ENCODE peak calls at places on chromosomes 6 and 20, in four cellular contexts. F is GM10248, P is Calu3, H is A549. E is an unnamed sample.

GRCh38 chr20:45779011-45779915 is 12.4 kb downstream of the WFDC3 start:
- DNase-seq in F (no peak), P (peak; percentile 95), H (peak; percentile 94), E (no peak)

GRCh38 chr6:4906293-4906941 is 97.4 kb downstream of the RPP40 start:
- DNase-seq in F (peak; percentile 43), P (no peak), H (no peak), E (no peak)

GRCh38 chr6:41976794-41977484 is 35.3 kb upstream of the CCND3 start:
- DNase-seq in F (peak; percentile 31), P (peak; percentile 19), H (peak; percentile 73), E (peak; percentile 29)

GRCh38 chr6:170026272-170027110 is 264.4 kb downstream of the DLL1 start:
- DNase-seq in F (no peak), P (peak; percentile 79), H (no peak), E (no peak)

GRCh38 chr6:163346529-163346961 is 68.0 kb upstream of the QKI start:
- DNase-seq in F (no peak), P (no peak), H (no peak), E (no peak)

GRCh38 chr20:20199338-20200160 is 147.2 kb downstream of the CFAP61 start:
- DNase-seq in F (no peak), P (no peak), H (no peak), E (no peak)

GRCh38 chr6:50713226-50713625 is at the start of gene TFAP2D:
- DNase-seq in F (no peak), P (no peak), H (no peak), E (no peak)

GRCh38 chr20:57199656-57200405 is 66.6 kb downstream of the BMP7 start:
- DNase-seq in F (no peak), P (no peak), H (no peak), E (no peak)

GRCh38 chr6:78525961-78526360 is 341.4 kb upstream of the IRAK1BP1 start:
- DNase-seq in F (no peak), P (no peak), H (no peak), E (no peak)

GRCh38 chr6:149450679-149451360 is 34.0 kb downstream of the ZC3H12D start:
- DNase-seq in F (no peak), P (peak; percentile 22), H (no peak), E (no peak)

GRCh38 chr6:48567016-48567415 is 456.0 kb upstream of the PTCHD4 start:
- DNase-seq in F (no peak), P (no peak), H (no peak), E (no peak)

GRCh38 chr20:19658137-19658536 is 99.9 kb upstream of the RIN2 start:
- DNase-seq in F (peak; percentile 49), P (no peak), H (no peak), E (no peak)

GRCh38 chr6:6659600-6660327 is 71.2 kb downstream of the LY86 start:
- DNase-seq in F (peak; percentile 65), P (no peak), H (no peak), E (peak; percentile 66)

GRCh38 chr6:126876446-126876845 is 242.0 kb upstream of the RSPO3 start:
- DNase-seq in F (no peak), P (no peak), H (no peak), E (no peak)

GRCh38 chr20:1569417-1569861 is 11.9 kb upstream of the SIRPD start:
- DNase-seq in F (no peak), P (peak; percentile 48), H (peak; percentile 77), E (no peak)

GRCh38 chr6:91476000-91476399 is 889.1 kb upstream of the MAP3K7 start:
- DNase-seq in F (peak; percentile 8), P (peak; percentile 28), H (peak; percentile 35), E (no peak)

GRCh38 chr20:57493091-57493615 is 31.8 kb downstream of the CTCFL start:
- DNase-seq in F (no peak), P (no peak), H (no peak), E (peak; percentile 62)

DNA sequence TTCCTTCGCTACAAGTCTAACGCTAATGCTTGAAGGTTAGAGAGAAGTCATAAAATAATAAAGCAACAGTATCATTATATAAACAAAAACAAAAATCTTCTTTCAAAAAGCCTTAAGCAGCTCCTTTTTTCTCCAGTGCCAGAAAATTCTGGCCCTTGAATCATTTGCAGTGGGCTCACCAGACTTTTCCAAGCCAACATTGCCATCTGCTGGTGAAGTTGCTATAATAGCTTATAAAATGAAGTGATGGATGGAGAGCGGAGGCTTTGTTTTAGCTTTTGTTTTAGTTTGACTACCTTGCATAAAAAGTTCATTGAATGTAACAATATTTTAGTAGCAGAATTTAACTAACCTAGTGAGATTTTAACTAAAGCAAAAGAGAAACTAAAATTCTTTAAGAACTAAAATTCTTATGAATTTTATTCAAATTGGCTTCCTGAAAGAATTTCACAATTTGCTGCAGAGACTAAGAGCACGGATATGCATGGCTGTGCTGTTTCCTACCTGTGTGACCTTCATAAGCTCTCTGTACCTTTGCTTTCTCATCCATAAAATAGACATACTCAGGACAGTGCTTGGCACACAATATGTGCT is 44.8 kb upstream of the SLC2A12 start:
- DNase-seq in F (peak; percentile 62), P (peak; percentile 74), H (peak; percentile 58), E (peak; percentile 70)
- TF ChIP-seq CTCF in F (peak; percentile 55), P (peak; percentile 73), H (peak; percentile 72), E (peak; percentile 93)

DNA sequence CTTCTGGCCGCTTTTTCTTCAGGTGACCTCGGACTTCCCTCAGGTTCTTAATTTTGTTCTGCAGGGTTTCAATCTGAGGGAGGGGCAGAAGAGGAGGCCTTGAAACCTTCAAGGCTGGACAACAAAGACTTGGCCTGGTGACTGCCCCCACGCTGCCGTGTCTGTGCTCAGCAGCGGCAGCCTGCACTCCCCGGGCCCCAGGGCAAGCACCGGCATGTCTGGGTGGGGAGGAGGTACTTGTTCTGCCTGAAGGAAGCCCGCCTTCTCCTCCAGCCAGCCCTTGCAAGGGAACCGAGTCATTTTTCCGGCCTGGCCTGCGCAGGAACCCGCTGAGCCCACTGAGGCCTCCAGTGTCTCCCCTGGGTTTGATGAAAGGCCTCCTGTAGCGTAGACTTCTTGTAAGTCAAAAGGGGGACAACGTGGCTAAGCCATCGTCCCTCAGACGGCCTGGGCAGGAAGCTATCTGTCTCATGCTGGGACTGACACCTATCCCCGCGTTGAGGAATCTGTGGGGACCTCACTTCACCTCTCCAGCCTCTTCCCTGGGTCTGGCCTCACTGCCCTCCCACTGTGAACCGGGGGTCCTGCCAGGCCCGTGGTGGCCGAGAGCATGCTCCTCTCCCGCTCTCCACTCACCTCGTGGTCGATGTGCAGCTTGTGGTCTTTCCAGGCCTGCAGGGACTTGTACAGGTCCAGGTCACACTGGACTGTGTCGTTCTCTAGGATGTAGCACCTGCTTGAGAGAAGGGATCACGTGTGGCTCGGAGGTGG is 119.9 kb downstream of the SULF2 start:
- DNase-seq in F (no peak), P (no peak), H (no peak), E (no peak)
- TF ChIP-seq CTCF in F (no peak), P (no peak), H (no peak), E (no peak)

GRCh38 chr20:2930538-2930937 is 57.3 kb downstream of the PTPRA start:
- DNase-seq in F (no peak), P (no peak), H (no peak), E (no peak)
- TF ChIP-seq CTCF in F (no peak), P (no peak), H (no peak), E (no peak)

GRCh38 chr6:8131265-8131897 is 29.0 kb upstream of the EEF1E1 start:
- DNase-seq in F (peak; percentile 37), P (peak; percentile 64), H (peak; percentile 50), E (peak; percentile 49)
- TF ChIP-seq CTCF in F (peak; percentile 59), P (peak; percentile 43), H (peak; percentile 70), E (peak; percentile 80)

GRCh38 chr6:1790684-1791083 is 181.0 kb downstream of the FOXC1 start:
- DNase-seq in F (no peak), P (no peak), H (no peak), E (no peak)

GRCh38 chr6:1789092-1789491 is 179.4 kb downstream of the FOXC1 start:
- DNase-seq in F (no peak), P (no peak), H (no peak), E (no peak)

GRCh38 chr6:1796706-1797529 is 187.2 kb downstream of the FOXC1 start:
- DNase-seq in F (peak; percentile 50), P (no peak), H (no peak), E (peak; percentile 61)

GRCh38 chr6:1795923-1796322 is 186.2 kb downstream of the FOXC1 start:
- DNase-seq in F (no peak), P (no peak), H (no peak), E (no peak)

DNA sequence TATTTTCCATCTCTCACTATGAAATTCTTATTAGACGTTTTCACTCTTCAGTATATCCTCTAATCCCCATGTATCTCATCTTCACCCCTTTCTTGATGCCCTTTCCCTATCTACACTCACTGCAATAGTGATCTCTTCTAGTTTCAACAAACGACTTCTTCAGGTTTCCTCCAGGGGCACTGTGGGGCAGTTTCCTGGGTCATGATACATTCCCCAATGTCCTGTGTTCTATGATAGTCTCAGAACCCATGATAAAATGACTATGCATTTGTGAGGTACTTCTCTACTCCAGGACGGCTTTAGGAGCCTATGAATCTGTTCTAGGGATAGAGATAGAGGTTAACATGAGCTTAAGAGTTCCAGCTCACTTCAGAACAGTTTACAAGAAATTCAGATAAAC is 183.3 kb downstream of the FOXC1 start:
- DNase-seq in F (no peak), P (peak; percentile 50), H (peak; percentile 48), E (peak; percentile 48)
- TF ChIP-seq CTCF in F (peak; percentile 19), P (no peak), H (peak; percentile 24), E (peak; percentile 80)

GRCh38 chr20:63822276-63822696 is 8.8 kb downstream of the ZBTB46 start:
- DNase-seq in F (no peak), P (no peak), H (no peak), E (no peak)

GRCh38 chr20:63815613-63815862 is 15.5 kb downstream of the ZBTB46 start:
- DNase-seq in F (no peak), P (no peak), H (no peak), E (no peak)

GRCh38 chr20:63815869-63816268 is 15.2 kb downstream of the ZBTB46 start:
- DNase-seq in F (no peak), P (no peak), H (no peak), E (no peak)

GRCh38 chr20:63821824-63822223 is 9.2 kb downstream of the ZBTB46 start:
- DNase-seq in F (no peak), P (no peak), H (no peak), E (no peak)

DNA sequence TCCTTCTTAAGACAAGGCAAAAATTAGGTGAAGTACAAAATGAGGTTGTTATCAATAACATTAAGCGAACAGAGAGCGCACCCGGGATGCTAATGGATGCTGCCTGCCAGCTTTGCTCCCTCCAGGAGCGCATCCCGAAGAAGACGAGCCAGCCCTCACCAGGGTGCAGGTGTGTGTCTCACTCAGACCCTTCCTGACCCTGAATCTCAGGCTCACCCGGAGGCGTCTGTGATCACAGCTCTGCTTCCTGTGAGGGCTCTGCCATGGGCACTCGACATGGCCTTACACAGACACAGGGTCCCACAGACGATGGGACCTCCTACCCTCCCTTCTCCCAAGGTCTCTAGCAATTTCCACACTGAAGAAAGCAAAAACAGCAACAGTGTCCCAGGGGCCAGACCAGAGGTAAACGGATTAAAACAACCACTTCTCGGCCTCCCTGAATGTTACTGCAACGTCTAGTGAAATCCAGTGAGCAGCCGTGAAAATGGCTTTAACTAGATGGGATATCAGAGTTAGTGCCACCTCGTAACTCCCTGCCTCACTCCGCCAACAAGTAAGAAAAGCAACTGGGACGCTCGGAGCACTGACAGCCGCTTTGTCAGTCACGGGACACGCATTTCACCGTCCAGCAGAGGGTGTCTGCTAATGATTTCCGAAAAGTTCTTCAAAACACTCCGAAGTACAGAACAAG is 11.7 kb downstream of the ZBTB46 start:
- DNase-seq in F (no peak), P (no peak), H (peak; percentile 52), E (no peak)
- TF ChIP-seq CTCF in F (peak; percentile 22), P (no peak), H (peak; percentile 39), E (peak; percentile 47)

E was measured in OCI-LY7.